ENCODE peak calls at places on chromosomes 7 and 10, in nine cellular contexts. T is mucosa of descending colon, X is thoracic aorta, S is neuronal stem cell, F is tibial artery, R is neural progenitor cell, W is uterus, A is breast epithelium, Z is SK-N-SH. V is an unnamed sample. For H3K4me1, the result is how much of the 10 kb centered on the place peaks cover.

GRCh38 chr10:8051109-8051781 is 3.2 kb upstream of the GATA3 start:
- DNase-seq in W (no peak), A (no peak), Z (peak), F (peak), S (peak), T (no peak), R (peak), X (no peak), V (no peak)

GRCh38 chr10:61588770-61589211 is 73.9 kb upstream of the CABCOCO1 start:
- DNase-seq in W (no peak), A (no peak), T (no peak), S (no peak), F (no peak), R (no peak), X (no peak), Z (peak), V (no peak)

GRCh38 chr10:119849031-119849789 is 23.4 kb downstream of the MCMBP start:
- DNase-seq in F (no peak), A (no peak), T (no peak), W (no peak), S (no peak), Z (no peak), X (no peak), R (no peak), V (no peak)

GRCh38 chr7:148941598-148942280 is 57.6 kb upstream of the EZH2 start:
- DNase-seq in W (peak), Z (peak), A (peak), X (no peak), F (peak), R (peak), T (peak), S (peak), V (peak)

GRCh38 chr7:16914771-16915170 is 33.0 kb upstream of the AGR3 start:
- DNase-seq in A (no peak), S (no peak), T (no peak), X (no peak), F (no peak), R (no peak), W (no peak), Z (no peak), V (peak)

GRCh38 chr7:134645935-134646334 is 718 bp upstream of the BPGM start:
- DNase-seq in Z (no peak), F (no peak), T (no peak), W (no peak), R (no peak), S (no peak), A (no peak), X (no peak), V (no peak)

GRCh38 chr7:121741896-121742295 is 131.1 kb upstream of the PTPRZ1 start:
- DNase-seq in A (no peak), Z (no peak), F (no peak), X (no peak), R (no peak), W (no peak), T (no peak), S (no peak), V (no peak)

GRCh38 chr7:158777793-158778192 is 51.5 kb downstream of the ESYT2 start:
- DNase-seq in T (no peak), X (no peak), A (no peak), R (no peak), F (no peak), W (no peak), S (no peak), Z (no peak), V (no peak)

GRCh38 chr7:110960811-110961210 is 130.1 kb upstream of the LRRN3 start:
- DNase-seq in F (no peak), W (no peak), T (no peak), R (no peak), Z (no peak), S (no peak), A (no peak), X (no peak), V (no peak)

GRCh38 chr10:10855178-10855577 is 162.5 kb upstream of the CELF2 start:
- DNase-seq in S (no peak), T (no peak), F (no peak), W (no peak), R (no peak), X (no peak), Z (no peak), A (no peak), V (no peak)

DNA sequence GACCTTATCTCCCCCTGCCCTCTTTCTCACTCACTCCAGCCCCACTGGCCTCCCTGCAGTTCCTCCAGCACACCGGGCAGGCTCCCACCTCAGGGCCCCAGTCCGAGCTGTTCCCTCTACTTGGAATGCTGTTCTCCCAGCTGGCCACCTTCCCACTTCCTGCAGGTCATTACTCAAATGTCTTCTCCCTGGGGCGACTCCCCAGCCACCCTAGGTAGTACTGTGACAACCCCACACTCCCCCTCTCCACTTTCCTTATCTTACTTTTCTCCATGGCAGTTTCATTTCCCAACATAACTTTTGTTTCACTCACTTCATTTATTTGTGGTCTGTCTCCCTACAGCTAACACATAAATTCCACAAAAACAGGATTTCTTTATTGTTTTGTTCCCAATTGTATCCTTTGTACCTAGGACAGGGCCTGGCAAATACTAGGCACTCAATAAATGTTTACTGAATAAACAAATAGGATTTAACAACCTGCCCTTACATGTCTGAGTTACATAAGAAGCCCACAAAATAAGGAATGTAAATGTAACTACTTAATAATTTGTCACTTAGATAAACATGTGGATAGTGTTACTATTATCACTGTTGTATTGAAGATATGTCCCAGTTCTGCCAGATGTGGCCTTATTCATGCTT is 76.5 kb downstream of the JAZF1 start:
- DNase-seq in F (no peak), S (no peak), R (no peak), Z (no peak), X (no peak), A (no peak), W (peak), T (no peak), V (no peak)
- H3K4me1 ChIP-seq in F (under half), S (under half), R (under half), Z (under half), X (under half), A (under half), W (under half), T (under half), V (under half)

GRCh38 chr10:63720072-63720537 is 198.9 kb downstream of the REEP3 start:
- DNase-seq in F (no peak), W (no peak), A (peak), T (no peak), X (no peak), R (peak), Z (peak), S (peak), V (peak)
- H3K4me3 ChIP-seq in F (no peak), W (no peak), A (no peak), T (no peak), X (peak), R (no peak), Z (peak), S (no peak), V (no peak)

DNA sequence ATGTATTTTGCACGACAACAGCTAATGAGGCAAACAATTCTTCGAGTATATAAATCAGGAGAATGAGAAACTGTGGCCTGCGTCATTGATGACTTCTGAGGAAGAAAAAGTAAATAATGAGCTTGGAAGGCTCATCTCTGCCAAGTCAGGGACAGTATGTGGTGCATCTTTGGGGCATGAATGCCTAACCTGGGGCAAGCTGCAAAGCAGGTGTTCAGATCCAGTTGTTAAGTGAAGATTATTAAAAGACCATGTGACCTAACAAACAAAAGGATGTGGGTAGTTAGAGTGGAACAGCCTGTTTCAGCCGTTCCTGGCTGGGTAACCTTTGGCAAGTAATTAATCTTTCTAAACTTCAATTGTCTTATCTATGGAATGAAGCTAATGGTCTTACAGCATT is 93.0 kb downstream of the LYZL2 start:
- DNase-seq in S (no peak), T (no peak), F (no peak), W (no peak), R (no peak), X (no peak), Z (no peak), A (no peak), V (no peak)
- H3K4me1 ChIP-seq in S (under half), T (under half), F (under half), W (under half), R (under half), X (under half), Z (under half), A (under half), V (under half)

GRCh38 chr7:8639668-8640067 is 206.3 kb downstream of the NXPH1 start:
- DNase-seq in X (no peak), T (no peak), F (no peak), R (no peak), Z (no peak), W (no peak), A (no peak), S (no peak), V (no peak)
- H3K4me3 ChIP-seq in X (no peak), T (no peak), F (no peak), R (no peak), Z (no peak), W (no peak), A (no peak), S (no peak), V (no peak)

DNA sequence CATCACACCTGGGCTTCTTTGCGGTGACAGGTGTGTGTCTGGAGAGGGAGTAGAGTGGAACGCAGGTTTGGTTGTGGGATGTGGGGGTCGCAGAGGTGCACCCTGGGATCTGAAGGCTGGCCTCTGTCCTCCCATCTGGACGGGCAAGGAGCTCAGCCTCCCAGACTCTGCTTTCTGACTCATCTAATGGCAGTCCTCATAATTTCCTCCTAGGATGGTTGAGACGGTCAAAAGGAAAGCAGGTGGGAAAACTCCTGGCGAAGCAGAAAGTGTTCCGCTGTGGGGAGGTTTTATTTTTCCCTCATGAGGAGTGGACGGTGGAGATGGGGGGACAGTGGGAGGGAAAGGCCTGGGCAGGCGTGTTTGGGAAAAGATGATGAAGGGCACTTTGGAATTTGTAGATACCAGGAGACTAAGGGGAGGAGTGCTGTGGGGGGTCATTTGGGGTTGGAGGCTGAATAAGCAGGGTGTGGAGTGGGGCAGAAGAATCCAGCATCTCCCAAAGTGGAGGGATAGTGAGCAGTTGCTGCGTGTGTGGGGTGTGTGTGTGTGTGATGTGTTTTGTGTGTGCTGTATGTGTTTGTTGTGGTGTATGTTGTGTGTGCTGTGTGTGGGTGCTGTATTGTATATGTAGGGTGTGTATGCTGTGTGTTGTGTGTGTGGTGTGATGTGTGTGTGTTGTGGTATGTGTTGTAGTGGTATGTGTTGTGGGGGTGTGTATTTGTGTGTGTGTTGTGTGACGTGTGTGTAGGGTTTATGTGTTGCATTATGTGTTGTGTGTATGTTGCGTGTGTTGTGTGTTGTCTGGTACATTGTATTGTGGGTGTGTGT is 97.2 kb upstream of the PODXL start:
- DNase-seq in S (no peak), A (no peak), R (no peak), Z (peak), F (no peak), X (no peak), W (peak), T (no peak), V (no peak)
- H3K4me1 ChIP-seq in S (under half), A (under half), R (under half), Z (under half), F (under half), X (under half), W (under half), T (under half), V (under half)

GRCh38 chr10:3271385-3272115 is 99.0 kb upstream of the PITRM1 start:
- DNase-seq in W (no peak), Z (no peak), X (no peak), F (no peak), T (no peak), R (no peak), A (no peak), S (no peak), V (no peak)

GRCh38 chr10:3272300-3272699 is 99.7 kb upstream of the PITRM1 start:
- DNase-seq in A (no peak), F (no peak), S (no peak), Z (no peak), X (no peak), W (no peak), T (no peak), R (peak), V (no peak)

GRCh38 chr10:3273966-3274365 is 101.4 kb upstream of the PITRM1 start:
- DNase-seq in A (no peak), F (no peak), R (no peak), T (no peak), Z (no peak), S (no peak), X (no peak), W (no peak), V (no peak)

GRCh38 chr10:3277566-3277965 is 105.0 kb upstream of the PITRM1 start:
- DNase-seq in X (no peak), R (no peak), F (no peak), S (no peak), A (no peak), T (no peak), Z (no peak), W (no peak), V (no peak)

DNA sequence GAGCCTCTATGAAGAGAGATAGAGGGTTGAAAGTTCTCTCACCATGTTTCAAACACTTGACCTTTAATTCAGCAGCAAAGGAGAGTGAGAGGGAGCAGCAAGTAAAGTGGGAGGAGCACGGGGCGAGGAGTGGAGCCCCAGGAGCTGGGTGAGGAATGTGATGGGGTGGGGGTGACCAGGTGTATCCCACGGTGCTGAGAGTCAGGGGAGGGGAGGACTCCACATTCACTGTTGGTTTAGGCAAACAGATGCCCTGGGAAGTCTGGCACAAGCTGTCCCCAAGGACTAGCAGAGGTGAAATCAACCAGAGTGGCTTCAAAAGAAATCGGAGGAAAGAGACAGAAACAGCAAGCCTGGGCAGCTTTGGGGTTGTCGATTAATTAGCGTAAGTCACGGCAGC is 101.8 kb upstream of the PITRM1 start:
- DNase-seq in S (no peak), F (peak), T (no peak), R (no peak), A (no peak), W (no peak), X (no peak), Z (no peak), V (no peak)
- H3K4me3 ChIP-seq in S (no peak), F (no peak), T (no peak), R (no peak), A (no peak), W (no peak), X (no peak), Z (no peak), V (no peak)

GRCh38 chr7:30911133-30911532 is 520 bp upstream of the AQP1 start:
- DNase-seq in W (no peak), F (no peak), R (no peak), A (no peak), S (no peak), T (peak), X (no peak), Z (no peak), V (no peak)
- H3K4me1 ChIP-seq in W (under half), F (half or more), R (under half), A (under half), S (under half), T (under half), X (under half), Z (under half), V (under half)

DNA sequence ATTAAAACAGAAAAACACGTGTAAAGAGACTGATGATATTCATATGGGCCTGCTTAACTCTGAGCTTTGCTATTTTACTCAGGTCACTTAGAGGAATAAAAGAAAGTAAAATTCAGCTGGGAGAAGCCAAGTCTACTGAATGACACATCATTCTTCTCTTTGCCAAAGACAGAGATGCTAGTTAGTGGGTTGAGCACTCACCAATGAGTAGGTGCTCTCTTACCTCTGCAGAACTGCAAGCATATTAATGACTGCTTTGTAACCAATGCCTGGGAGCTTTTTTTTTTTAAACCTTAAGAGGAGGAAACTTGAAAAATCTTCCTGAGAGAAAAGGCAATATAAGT is 44.8 kb upstream of the BAMBI start:
- DNase-seq in T (no peak), X (no peak), W (no peak), F (no peak), A (no peak), R (no peak), S (no peak), Z (no peak), V (no peak)
- H3K4me3 ChIP-seq in T (no peak), X (no peak), W (no peak), F (no peak), A (no peak), R (no peak), S (no peak), Z (no peak), V (no peak)